ENCODE peak calls at places on chromosomes 7 and 10, in seven cellular contexts. U is H54, Z is GM23338, A is AG20443, O is HFF-Myc, R is GM19239, W is ureter. N is an unnamed sample.
A peak's percentile ranks its signal among the peaks of the same experiment; 100 is the strongest.

GRCh38 chr10:72186633-72187330 is 29.0 kb upstream of the ANAPC16 start:
- DNase-seq in Z (no peak), W (no peak), A (peak; percentile 61), O (no peak), R (no peak), U (no peak), N (no peak)

GRCh38 chr10:69780070-69780469 is 21.6 kb upstream of the COL13A1 start:
- DNase-seq in R (no peak), O (no peak), W (no peak), U (no peak), A (no peak), Z (no peak), N (no peak)

GRCh38 chr7:71574153-71574894 is 442.4 kb downstream of the GALNT17 start:
- DNase-seq in W (no peak), O (no peak), U (no peak), R (no peak), Z (peak; percentile 27), A (no peak), N (no peak)

GRCh38 chr7:116977172-116977571 is 23.9 kb downstream of the ST7 start:
- DNase-seq in U (no peak), A (peak; percentile 54), W (no peak), Z (no peak), O (no peak), R (no peak), N (no peak)

GRCh38 chr7:48643420-48644013 is 280.8 kb upstream of the CDC14C start:
- DNase-seq in U (no peak), R (no peak), O (no peak), A (no peak), W (no peak), Z (no peak), N (no peak)

GRCh38 chr10:81135851-81136250 is 598.1 kb downstream of the SH2D4B start:
- DNase-seq in Z (no peak), A (no peak), R (no peak), U (no peak), O (no peak), W (no peak), N (no peak)

GRCh38 chr10:113435881-113436280 is 117.0 kb upstream of the HABP2 start:
- DNase-seq in W (no peak), R (no peak), U (no peak), O (no peak), Z (no peak), A (no peak), N (no peak)

GRCh38 chr10:70381491-70382421 is 669 bp downstream of the LRRC20 start:
- DNase-seq in A (peak; percentile 59), Z (peak; percentile 75), R (peak; percentile 68), U (no peak), O (no peak), W (peak; percentile 46), N (no peak)

GRCh38 chr10:115948415-115948814 is 324.6 kb downstream of the GFRA1 start:
- DNase-seq in R (no peak), W (no peak), U (no peak), Z (peak; percentile 65), A (peak; percentile 46), O (no peak), N (no peak)

GRCh38 chr10:2933924-2934323 is 133.4 kb upstream of the PFKP start:
- DNase-seq in W (no peak), A (no peak), R (no peak), O (no peak), U (no peak), Z (peak; percentile 28), N (no peak)

GRCh38 chr7:16649196-16649595 is 3.2 kb downstream of the BZW2 start:
- DNase-seq in U (no peak), W (no peak), Z (no peak), R (no peak), A (no peak), O (no peak), N (no peak)

GRCh38 chr7:38299275-38299931 is 26.0 kb upstream of the TARP start:
- DNase-seq in R (no peak), Z (no peak), A (no peak), U (no peak), O (no peak), W (no peak), N (no peak)

GRCh38 chr7:33604015-33604414 is 301.3 kb upstream of the BMPER start:
- DNase-seq in R (no peak), W (no peak), U (no peak), Z (no peak), A (no peak), O (no peak), N (no peak)

GRCh38 chr10:43221419-43222293 is 45.2 kb downstream of the RASGEF1A start:
- DNase-seq in R (no peak), O (no peak), W (peak; percentile 38), Z (peak; percentile 79), A (no peak), U (no peak), N (no peak)

GRCh38 chr7:157937432-157937831 is 600.6 kb downstream of the DNAJB6 start:
- DNase-seq in A (no peak), O (no peak), Z (no peak), U (no peak), R (no peak), W (no peak), N (no peak)

GRCh38 chr7:120735791-120736190 is 122.2 kb downstream of the TSPAN12 start:
- DNase-seq in O (no peak), Z (no peak), W (no peak), R (no peak), A (no peak), U (no peak), N (no peak)

GRCh38 chr10:60710041-60710440 is 68.2 kb upstream of the CDK1 start:
- DNase-seq in A (no peak), W (no peak), U (no peak), O (no peak), Z (no peak), R (no peak), N (no peak)

GRCh38 chr7:132352774-132353173 is 223.5 kb downstream of the PLXNA4 start:
- DNase-seq in Z (no peak), R (no peak), W (no peak), O (no peak), U (no peak), A (peak; percentile 21), N (no peak)

GRCh38 chr7:134351424-134351823 is 34.7 kb upstream of the SLC35B4 start:
- DNase-seq in Z (no peak), A (no peak), U (no peak), R (no peak), W (no peak), O (no peak), N (no peak)

GRCh38 chr7:33692956-33693355 is 212.4 kb upstream of the BMPER start:
- DNase-seq in R (no peak), O (peak; percentile 67), U (peak; percentile 28), A (peak; percentile 74), W (no peak), Z (no peak), N (no peak)

GRCh38 chr7:157523766-157524421 is 187.1 kb downstream of the DNAJB6 start:
- DNase-seq in R (no peak), O (no peak), A (no peak), W (peak; percentile 40), Z (no peak), U (no peak), N (no peak)

GRCh38 chr10:29816801-29817558 is 182.2 kb upstream of the SVIL start:
- DNase-seq in R (no peak), U (no peak), A (no peak), W (no peak), Z (no peak), O (no peak), N (no peak)

GRCh38 chr10:24920907-24921881 is 31.2 kb downstream of the PRTFDC1 start:
- DNase-seq in W (no peak), A (peak; percentile 92), U (peak; percentile 33), O (peak; percentile 82), R (peak; percentile 8), Z (peak; percentile 25), N (peak; percentile 54)

GRCh38 chr7:111312966-111313365 is 222.0 kb downstream of the LRRN3 start:
- DNase-seq in R (no peak), W (no peak), U (no peak), A (peak; percentile 7), O (peak; percentile 1), Z (peak; percentile 19), N (no peak)

GRCh38 chr7:48868916-48869315 is 55.4 kb upstream of the CDC14C start:
- DNase-seq in W (no peak), Z (no peak), O (no peak), A (no peak), R (no peak), U (no peak), N (no peak)

GRCh38 chr10:21533577-21534475 is at the start of gene MLLT10:
- DNase-seq in R (peak; percentile 94), W (peak; percentile 95), A (peak; percentile 96), O (peak; percentile 84), U (peak; percentile 88), Z (peak; percentile 97), N (peak; percentile 100)

GRCh38 chr10:80444124-80444523 is 10.0 kb upstream of the TSPAN14 start:
- DNase-seq in R (no peak), W (no peak), U (no peak), O (no peak), A (no peak), Z (no peak), N (no peak)

GRCh38 chr7:138167222-138167621 is 91.0 kb downstream of the AKR1D1 start:
- DNase-seq in U (no peak), Z (peak; percentile 26), O (no peak), W (no peak), R (no peak), A (no peak), N (no peak)

GRCh38 chr10:13340626-13341370 is 7.3 kb downstream of the SEPHS1 start:
- DNase-seq in W (no peak), O (no peak), A (no peak), R (peak; percentile 63), U (no peak), Z (no peak), N (no peak)

GRCh38 chr7:8246020-8246419 is 15.9 kb downstream of the ICA1 start:
- DNase-seq in R (no peak), Z (no peak), U (no peak), O (no peak), A (no peak), W (no peak), N (no peak)

N was measured in T1000.